ENCODE peak calls at places on chromosome 4, in five cellular contexts. O, K, H, J and P are unnamed samples.

GRCh38 chr4:8079031-8079885 is 79.4 kb downstream of the ABLIM2 start:
- DNase-seq in J (no peak), H (no peak), K (no peak), O (no peak), P (no peak)

GRCh38 chr4:126264839-126265238 is 950.1 kb downstream of the FAT4 start:
- DNase-seq in O (peak), K (no peak), J (no peak), H (no peak), P (peak)

GRCh38 chr4:8008391-8008790 is 68.7 kb upstream of the AFAP1 start:
- DNase-seq in O (no peak), J (no peak), H (no peak), K (no peak), P (no peak)

GRCh38 chr4:172515266-172515879 is 653.2 kb upstream of the GALNT7 start:
- DNase-seq in J (no peak), O (no peak), H (no peak), K (no peak), P (peak)

GRCh38 chr4:1255151-1255550 is 6.2 kb upstream of the CTBP1 start:
- DNase-seq in H (no peak), J (no peak), K (no peak), O (no peak), P (no peak)

GRCh38 chr4:4853921-4854648 is 5.4 kb upstream of the MSX1 start:
- DNase-seq in J (no peak), O (no peak), H (no peak), K (no peak), P (no peak)

GRCh38 chr4:105780176-105780575 is 71.6 kb downstream of the GSTCD start:
- DNase-seq in K (no peak), O (no peak), J (no peak), H (no peak), P (no peak)

GRCh38 chr4:122329876-122330595 is 48.8 kb upstream of the ADAD1 start:
- DNase-seq in H (no peak), O (peak), K (peak), J (no peak), P (peak)

GRCh38 chr4:9709724-9710123 is 71.7 kb upstream of the DRD5 start:
- DNase-seq in J (no peak), H (no peak), K (no peak), O (no peak), P (no peak)

GRCh38 chr4:106793933-106794332 is 242.2 kb downstream of the DKK2 start:
- DNase-seq in K (no peak), O (no peak), H (no peak), J (no peak), P (no peak)

GRCh38 chr4:150217804-150218203 is 139.6 kb downstream of the DCLK2 start:
- DNase-seq in J (no peak), K (no peak), O (no peak), H (no peak), P (no peak)

GRCh38 chr4:158299459-158300007 is 89.2 kb downstream of the TMEM144 start:
- DNase-seq in O (no peak), J (no peak), H (no peak), K (no peak), P (no peak)

GRCh38 chr4:137819964-137820383 is 287.7 kb upstream of the PCDH18 start:
- DNase-seq in J (no peak), O (peak), H (no peak), K (peak), P (peak)

GRCh38 chr4:137587796-137588195 is 55.5 kb upstream of the PCDH18 start:
- DNase-seq in O (no peak), H (no peak), J (no peak), K (no peak), P (no peak)

GRCh38 chr4:110278127-110278526 is 79.7 kb upstream of the ELOVL6 start:
- DNase-seq in J (no peak), H (no peak), O (no peak), K (no peak), P (no peak)

GRCh38 chr4:48141048-48141447 is 7.0 kb upstream of the TXK start:
- DNase-seq in H (no peak), J (no peak), K (peak), O (peak), P (peak)

GRCh38 chr4:39713691-39714090 is 15.8 kb downstream of the UBE2K start:
- DNase-seq in K (no peak), H (no peak), O (peak), J (no peak), P (peak)

GRCh38 chr4:92305148-92305877 is 1.5 kb downstream of the GRID2 start:
- DNase-seq in J (no peak), H (no peak), K (peak), O (peak), P (peak)

GRCh38 chr4:88378691-88379559 is at the start of gene HERC6:
- DNase-seq in H (peak), O (peak), J (peak), K (peak), P (peak)

GRCh38 chr4:60657802-60658201 is 542.3 kb upstream of the ADGRL3 start:
- DNase-seq in J (no peak), K (no peak), O (peak), H (no peak), P (no peak)

GRCh38 chr4:112073201-112073600 is 72.1 kb upstream of the FAM241A start:
- DNase-seq in O (no peak), J (no peak), H (no peak), K (no peak), P (no peak)

GRCh38 chr4:145722561-145722960 is 42.6 kb downstream of the C4orf51 start:
- DNase-seq in H (no peak), O (no peak), J (no peak), K (no peak), P (no peak)

GRCh38 chr4:83535945-83536648 is at the start of gene GPAT3:
- DNase-seq in K (peak), J (peak), H (peak), O (peak), P (peak)

GRCh38 chr4:139922625-139923024 is 231.4 kb downstream of the MAML3 start:
- DNase-seq in H (no peak), O (no peak), K (peak), J (no peak), P (peak)

GRCh38 chr4:177229331-177229730 is 80.3 kb upstream of the NEIL3 start:
- DNase-seq in O (peak), K (peak), H (no peak), J (no peak), P (peak)

GRCh38 chr4:95255396-95256107 is 293.2 kb downstream of the UNC5C start:
- DNase-seq in H (no peak), O (peak), K (no peak), J (no peak), P (no peak)

GRCh38 chr4:7273741-7274297 is 81.5 kb downstream of the SORCS2 start:
- DNase-seq in K (no peak), O (no peak), H (no peak), J (no peak), P (no peak)

GRCh38 chr4:67558493-67558892 is at the start of gene STAP1:
- DNase-seq in J (peak), K (no peak), O (no peak), H (no peak), P (no peak)

GRCh38 chr4:147247577-147247976 is 233.3 kb upstream of the EDNRA start:
- DNase-seq in J (no peak), K (no peak), O (no peak), H (no peak), P (no peak)

GRCh38 chr4:140152760-140153418 is 1.1 kb downstream of the MAML3 start:
- DNase-seq in O (peak), K (peak), H (peak), J (peak), P (peak)

GRCh38 chr4:91325495-91325894 is 978.3 kb upstream of the GRID2 start:
- DNase-seq in K (no peak), J (no peak), H (no peak), O (peak), P (no peak)

GRCh38 chr4:80413096-80413495 is 77.6 kb downstream of the CFAP299 start:
- DNase-seq in O (no peak), K (no peak), H (no peak), J (no peak), P (no peak)

GRCh38 chr4:128924951-128925350 is 115.5 kb downstream of the JADE1 start:
- DNase-seq in K (no peak), H (no peak), J (no peak), O (no peak), P (no peak)

GRCh38 chr4:53576676-53577372 is 14.5 kb downstream of the LNX1 start:
- DNase-seq in H (no peak), J (no peak), O (peak), K (no peak), P (no peak)